ENCODE peak calls at places on chromosomes 16 and 17, in nine cellular contexts. J, A, K, I, L, M, S, R and X are unnamed samples. For H3K4me1, the result is how much of the 10 kb centered on the place peaks cover.

GRCh38 chr17:45131616-45132301 is 556 bp downstream of the PLCD3 start:
- DNase-seq in J (no peak), A (no peak), K (peak), I (no peak), L (peak), M (no peak), S (no peak), R (peak), X (peak)

GRCh38 chr17:549197-550040 is 165.2 kb downstream of the VPS53 start:
- DNase-seq in J (no peak), A (no peak), K (no peak), I (no peak), L (no peak), M (no peak), S (no peak), R (no peak), X (no peak)

GRCh38 chr16:58114827-58115825 is 14.1 kb downstream of the CFAP20 start:
- DNase-seq in J (no peak), A (no peak), K (no peak), I (no peak), L (peak), M (no peak), S (no peak), R (no peak), X (no peak)

GRCh38 chr16:7363397-7364053 is 30.9 kb downstream of the RBFOX1 start:
- DNase-seq in J (no peak), A (no peak), K (no peak), I (no peak), L (no peak), M (no peak), S (no peak), R (peak), X (no peak)

GRCh38 chr16:65548470-65548869 is 426.6 kb upstream of the CDH11 start:
- DNase-seq in J (no peak), A (no peak), K (no peak), I (no peak), L (no peak), M (no peak), S (no peak), R (peak), X (no peak)

GRCh38 chr16:17275076-17275732 is 195.6 kb downstream of the XYLT1 start:
- DNase-seq in J (peak), A (peak), K (peak), I (no peak), L (peak), M (no peak), S (peak), R (no peak), X (peak)

GRCh38 chr16:22070361-22071351 is 21.7 kb upstream of the VWA3A start:
- DNase-seq in J (no peak), A (no peak), K (no peak), I (no peak), L (peak), M (no peak), S (no peak), R (no peak), X (no peak)

GRCh38 chr17:31654936-31655335 is 204.1 kb downstream of the COPRS start:
- DNase-seq in J (no peak), A (no peak), K (no peak), I (no peak), L (no peak), M (no peak), S (no peak), R (no peak), X (no peak)

GRCh38 chr17:29084476-29085148 is 41.7 kb downstream of the PIPOX start:
- DNase-seq in J (peak), A (no peak), K (peak), I (no peak), L (peak), M (no peak), S (no peak), R (peak), X (no peak)

GRCh38 chr17:42695500-42695899 is 13.2 kb downstream of the CNTNAP1 start:
- DNase-seq in J (no peak), A (no peak), K (no peak), I (no peak), L (no peak), M (no peak), S (no peak), R (no peak), X (no peak)

GRCh38 chr16:4358236-4358635 is 7.1 kb upstream of the PAM16 start:
- DNase-seq in J (no peak), A (no peak), K (no peak), I (no peak), L (no peak), M (no peak), S (no peak), R (no peak), X (no peak)

GRCh38 chr17:40307691-40308289 is 1.2 kb upstream of the RARA start:
- DNase-seq in J (no peak), A (no peak), K (no peak), I (no peak), L (no peak), M (no peak), S (no peak), R (no peak), X (peak)

GRCh38 chr16:477758-478157 is 49.8 kb upstream of the CAPN15 start:
- DNase-seq in J (no peak), A (no peak), K (no peak), I (no peak), L (no peak), M (no peak), S (no peak), R (no peak), X (no peak)

GRCh38 chr16:49654425-49654824 is 201.5 kb downstream of the ZNF423 start:
- DNase-seq in J (no peak), A (no peak), K (no peak), I (no peak), L (no peak), M (no peak), S (no peak), R (no peak), X (no peak)

GRCh38 chr16:46730801-46731690 is 17.1 kb downstream of the MYLK3 start:
- DNase-seq in J (no peak), A (no peak), K (no peak), I (no peak), L (no peak), M (no peak), S (no peak), R (no peak), X (no peak)

GRCh38 chr17:15436399-15437369 is 30.7 kb downstream of the CDRT4 start:
- DNase-seq in J (no peak), A (no peak), K (peak), I (no peak), L (peak), M (no peak), S (peak), R (no peak), X (peak)

GRCh38 chr17:67322039-67322787 is 44.2 kb downstream of the PSMD12 start:
- DNase-seq in J (no peak), A (no peak), K (no peak), I (no peak), L (no peak), M (no peak), S (no peak), R (peak), X (no peak)

GRCh38 chr17:7326186-7326585 is 2.9 kb downstream of the NEURL4 start:
- DNase-seq in J (no peak), A (no peak), K (no peak), I (no peak), L (no peak), M (no peak), S (no peak), R (no peak), X (no peak)

GRCh38 chr16:68296291-68296690 is 14.5 kb downstream of the SLC7A6OS start:
- DNase-seq in J (peak), A (no peak), K (no peak), I (no peak), L (peak), M (no peak), S (no peak), R (no peak), X (no peak)

GRCh38 chr16:54926166-54926838 is 4.4 kb upstream of the IRX5 start:
- DNase-seq in J (no peak), A (peak), K (no peak), I (no peak), L (no peak), M (no peak), S (no peak), R (no peak), X (no peak)

GRCh38 chr16:57175896-57176295 is 9.9 kb downstream of the PSME3IP1 start:
- DNase-seq in J (no peak), A (no peak), K (no peak), I (no peak), L (no peak), M (no peak), S (no peak), R (no peak), X (no peak)

GRCh38 chr17:48868916-48869500 is 23.6 kb upstream of the ATP5MC1 start:
- DNase-seq in J (no peak), A (no peak), K (no peak), I (no peak), L (no peak), M (no peak), S (no peak), R (no peak), X (no peak)

GRCh38 chr16:27778171-27778925 is 228.4 kb downstream of the KATNIP start:
- DNase-seq in J (no peak), A (no peak), K (no peak), I (no peak), L (no peak), M (no peak), S (no peak), R (no peak), X (no peak)

GRCh38 chr16:2924901-2925820 is 13.4 kb downstream of the FLYWCH1 start:
- DNase-seq in J (no peak), A (no peak), K (no peak), I (no peak), L (no peak), M (no peak), S (no peak), R (peak), X (no peak)

GRCh38 chr17:74812109-74812864 is 36.1 kb upstream of the NAT9 start:
- DNase-seq in J (no peak), A (no peak), K (no peak), I (no peak), L (no peak), M (no peak), S (no peak), R (peak), X (no peak)

GRCh38 chr16:1786242-1787055 is 3.7 kb downstream of the NUBP2 start:
- DNase-seq in J (no peak), A (no peak), K (no peak), I (no peak), L (no peak), M (no peak), S (no peak), R (no peak), X (peak)

GRCh38 chr17:82374626-82375331 is 3.2 kb downstream of the UTS2R start:
- DNase-seq in J (no peak), A (no peak), K (no peak), I (no peak), L (no peak), M (no peak), S (no peak), R (no peak), X (no peak)

GRCh38 chr17:29412780-29413565 is 22.8 kb downstream of the TAOK1 start:
- DNase-seq in J (no peak), A (no peak), K (no peak), I (no peak), L (no peak), M (no peak), S (no peak), R (no peak), X (no peak)

GRCh38 chr17:55284001-55284884 is 19.5 kb downstream of the HLF start:
- DNase-seq in J (no peak), A (no peak), K (no peak), I (no peak), L (peak), M (no peak), S (peak), R (no peak), X (no peak)

GRCh38 chr17:14522795-14523387 is 222.0 kb downstream of the HS3ST3B1 start:
- DNase-seq in J (no peak), A (no peak), K (no peak), I (no peak), L (no peak), M (no peak), S (no peak), R (peak), X (no peak)

GRCh38 chr17:44354582-44355309 is 8.9 kb downstream of the FAM171A2 start:
- DNase-seq in J (no peak), A (no peak), K (peak), I (peak), L (peak), M (no peak), S (no peak), R (peak), X (peak)

GRCh38 chr17:68314916-68315535 is 23.7 kb downstream of the ARSG start:
- DNase-seq in J (no peak), A (no peak), K (peak), I (no peak), L (peak), M (no peak), S (no peak), R (no peak), X (peak)

DNA sequence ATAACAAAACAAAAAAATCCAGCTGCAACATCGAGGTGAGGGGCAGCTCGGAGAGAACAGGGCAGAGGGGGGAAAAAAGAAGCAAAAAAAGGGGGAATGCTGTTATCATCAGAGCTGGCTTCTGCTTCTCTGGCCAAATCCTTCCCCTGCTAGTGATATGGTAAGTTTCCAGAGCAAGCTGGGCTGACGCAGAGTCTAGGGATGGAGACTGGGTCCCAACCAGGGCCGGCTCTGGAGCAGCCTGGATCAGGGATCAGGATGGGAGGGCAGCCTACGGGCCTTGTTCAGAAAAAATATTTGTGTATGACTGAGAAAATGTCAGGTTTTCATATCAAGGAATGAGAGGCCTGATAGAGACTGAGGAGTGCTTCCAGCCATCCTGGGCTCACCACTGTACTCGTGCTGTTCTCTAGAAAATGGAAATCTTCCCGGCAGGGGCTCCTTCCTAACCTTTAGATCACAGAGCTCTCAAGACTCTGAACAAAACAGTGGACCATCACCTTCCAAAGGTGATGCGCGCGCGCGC is 726 bp upstream of the C1QTNF1 start:
- DNase-seq in J (no peak), A (no peak), K (peak), I (no peak), L (no peak), M (no peak), S (no peak), R (no peak), X (no peak)
- H3K27ac ChIP-seq in J (peak), A (no peak), K (no peak), I (no peak), L (peak), M (no peak), S (no peak), R (no peak), X (no peak)

DNA sequence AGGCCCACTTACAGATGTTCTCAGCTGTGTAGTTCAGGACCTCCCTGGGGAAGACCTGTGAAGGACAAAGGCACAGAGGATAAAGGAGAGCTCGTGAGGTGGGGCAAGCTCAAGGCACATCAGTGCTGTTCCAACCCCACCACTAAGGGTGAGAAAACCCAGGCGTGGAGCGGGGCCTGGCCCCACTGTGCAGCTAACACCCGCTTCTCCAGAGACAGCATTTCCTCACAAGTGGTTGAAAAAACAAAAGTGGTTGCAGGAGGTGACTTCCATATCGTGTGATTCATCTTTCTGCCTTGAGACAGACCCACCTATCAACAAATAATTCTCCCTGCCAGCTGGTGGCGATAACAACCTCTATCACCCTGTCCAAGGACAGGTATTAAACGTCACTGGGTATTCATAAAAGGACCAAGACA is 30.0 kb downstream of the SNN start:
- DNase-seq in J (no peak), A (no peak), K (no peak), I (no peak), L (peak), M (no peak), S (no peak), R (no peak), X (no peak)
- TF ChIP-seq CTCF in J (no peak), A (peak), K (no peak), I (no peak), L (no peak), M (no peak), S (peak), R (no peak), X (no peak)

GRCh38 chr16:85239871-85240270 is 127.6 kb upstream of the CIBAR2 start:
- DNase-seq in J (no peak), A (no peak), K (no peak), I (no peak), L (no peak), M (no peak), S (no peak), R (no peak), X (no peak)

GRCh38 chr16:85238233-85238647 is 126.0 kb upstream of the CIBAR2 start:
- DNase-seq in J (no peak), A (no peak), K (peak), I (no peak), L (peak), M (no peak), S (no peak), R (peak), X (peak)

GRCh38 chr16:85237817-85238216 is 125.5 kb upstream of the CIBAR2 start:
- DNase-seq in J (no peak), A (no peak), K (no peak), I (no peak), L (no peak), M (no peak), S (no peak), R (no peak), X (no peak)

GRCh38 chr16:85240982-85241924 is 129.0 kb upstream of the CIBAR2 start:
- DNase-seq in J (no peak), A (no peak), K (no peak), I (no peak), L (no peak), M (no peak), S (no peak), R (no peak), X (no peak)

DNA sequence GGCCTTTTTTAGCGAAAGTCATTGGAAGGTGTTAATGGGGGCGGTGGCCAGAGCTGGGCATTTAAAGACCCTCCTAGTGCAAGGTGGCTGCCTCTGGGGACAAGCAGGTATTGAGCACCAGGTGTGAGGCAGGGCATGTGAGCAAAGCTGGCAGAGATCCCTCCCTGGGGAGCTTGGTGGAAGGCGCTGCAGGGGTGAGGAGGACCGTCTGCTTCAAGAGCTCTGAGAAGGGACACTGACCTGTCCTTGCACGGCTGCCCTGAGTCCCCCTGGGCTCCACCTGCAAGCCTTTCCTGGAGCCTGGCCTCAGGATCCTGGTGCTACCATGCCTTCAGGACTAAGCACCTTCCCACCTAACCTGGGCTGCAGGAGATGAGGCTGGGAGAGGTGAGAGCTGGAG is 127.0 kb upstream of the CIBAR2 start:
- DNase-seq in J (no peak), A (no peak), K (no peak), I (no peak), L (no peak), M (no peak), S (no peak), R (no peak), X (no peak)
- H3K4me1 ChIP-seq in J (under half), A (under half), K (under half), I (under half), L (under half), M (under half), S (under half), R (under half), X (under half)

GRCh38 chr17:78981010-78981888 is 1.5 kb upstream of the LGALS3BP start:
- DNase-seq in J (no peak), A (no peak), K (no peak), I (no peak), L (no peak), M (no peak), S (no peak), R (peak), X (no peak)
- H3K27ac ChIP-seq in J (no peak), A (no peak), K (no peak), I (no peak), L (no peak), M (no peak), S (peak), R (peak), X (no peak)

GRCh38 chr17:34517406-34517805 is 62.0 kb upstream of the TMEM132E start:
- DNase-seq in J (no peak), A (no peak), K (no peak), I (no peak), L (no peak), M (no peak), S (no peak), R (no peak), X (no peak)

DNA sequence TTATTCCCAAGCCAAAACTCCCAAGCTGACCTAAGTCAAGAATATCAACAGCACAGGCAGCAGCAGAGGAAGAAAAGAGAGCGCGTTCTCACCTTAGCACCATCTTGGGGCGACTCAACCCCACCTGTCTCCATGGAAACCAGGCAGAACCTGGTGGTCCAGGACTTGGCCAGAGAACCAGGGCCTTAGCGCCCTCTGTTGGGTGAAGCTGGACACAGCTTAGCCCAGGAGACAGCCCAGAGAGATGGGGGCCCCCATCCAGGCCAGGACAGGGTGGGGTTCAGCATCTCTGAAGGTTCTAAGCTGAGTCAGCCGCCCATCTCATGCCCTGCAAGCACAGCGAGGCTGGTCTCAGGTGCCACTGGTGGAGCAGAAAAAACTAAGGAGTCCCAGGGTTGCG is 60.1 kb upstream of the TMEM132E start:
- DNase-seq in J (no peak), A (peak), K (no peak), I (no peak), L (peak), M (no peak), S (peak), R (peak), X (no peak)
- TF ChIP-seq CTCF in J (peak), A (peak), K (no peak), I (no peak), L (no peak), M (peak), S (peak), R (peak), X (no peak)

GRCh38 chr17:41421116-41421515 is 3.3 kb downstream of the KRT37 start:
- DNase-seq in J (no peak), A (no peak), K (no peak), I (no peak), L (no peak), M (no peak), S (peak), R (no peak), X (no peak)
- H3K4me1 ChIP-seq in J (under half), A (under half), K (under half), I (under half), L (under half), M (under half), S (under half), R (under half), X (under half)

GRCh38 chr16:53517851-53518250 is 14.8 kb upstream of the AKTIP start:
- DNase-seq in J (no peak), A (no peak), K (no peak), I (no peak), L (no peak), M (no peak), S (no peak), R (no peak), X (no peak)
- H3K27ac ChIP-seq in J (no peak), A (peak), K (no peak), I (no peak), L (no peak), M (peak), S (no peak), R (no peak), X (no peak)

GRCh38 chr16:8374032-8374431 is 216.3 kb downstream of the TMEM114 start:
- DNase-seq in J (no peak), A (no peak), K (no peak), I (no peak), L (no peak), M (no peak), S (no peak), R (no peak), X (no peak)
- TF ChIP-seq CTCF in J (no peak), A (no peak), K (no peak), I (no peak), L (no peak), M (no peak), S (peak), R (peak), X (no peak)